ENCODE peak calls at places on chromosomes 4 and X, in ten cellular contexts. B is natural killer cell; M is omental fat pad; D is lung microvascular endothelial cell; G is T-cell; R is NCI-H1417; A is stimulated activated CD4-positive, alpha-beta T cell treated with anti-CD3 and anti-CD28 coated beads, Interleukin-15, amount 100 ng/mL, for 1 hour; E is neural progenitor cell; Q is IMR-90; T is fibroblast of pulmonary artery. Y is an unnamed sample.

GRCh38 chrX:10574663-10575062 is 45.7 kb downstream of the MID1 start:
- DNase-seq in B (no peak), M (no peak), D (peak; percentile 77), G (no peak), R (no peak), A (no peak), E (no peak), Q (no peak), T (no peak), Y (no peak)

GRCh38 chr4:83358410-83358809 is 23.8 kb upstream of the HPSE start:
- DNase-seq in B (no peak), M (no peak), D (peak; percentile 61), G (no peak), R (no peak), A (no peak), E (no peak), Q (peak; percentile 73), T (peak; percentile 85), Y (no peak)

GRCh38 chrX:40010550-40011364 is 87.0 kb downstream of the BCOR start:
- DNase-seq in B (no peak), M (no peak), D (no peak), G (no peak), R (peak; percentile 6), A (no peak), E (peak; percentile 58), Q (no peak), T (no peak), Y (no peak)

GRCh38 chrX:153321381-153322105 is at the start of gene PNMA6F:
- DNase-seq in B (no peak), M (no peak), D (no peak), G (no peak), R (no peak), A (no peak), E (no peak), Q (no peak), T (no peak), Y (no peak)

GRCh38 chr4:145130788-145131398 is 32.8 kb downstream of the ABCE1 start:
- DNase-seq in B (no peak), M (no peak), D (peak; percentile 17), G (no peak), R (no peak), A (no peak), E (no peak), Q (peak; percentile 83), T (peak; percentile 70), Y (no peak)

GRCh38 chr4:163544407-163545038 is 50.0 kb downstream of the TMA16 start:
- DNase-seq in B (peak; percentile 50), M (no peak), D (peak; percentile 52), G (peak; percentile 40), R (peak; percentile 21), A (peak; percentile 15), E (peak; percentile 83), Q (peak; percentile 40), T (peak; percentile 63), Y (peak; percentile 76)

GRCh38 chr4:173450281-173450680 is 51.4 kb upstream of the SCRG1 start:
- DNase-seq in B (no peak), M (no peak), D (no peak), G (no peak), R (no peak), A (no peak), E (no peak), Q (peak; percentile 9), T (no peak), Y (no peak)

GRCh38 chr4:3108211-3108610 is 33.7 kb downstream of the HTT start:
- DNase-seq in B (no peak), M (no peak), D (peak; percentile 17), G (no peak), R (no peak), A (no peak), E (no peak), Q (peak; percentile 37), T (peak; percentile 13), Y (no peak)

GRCh38 chr4:169159614-169160013 is 111.1 kb downstream of the SH3RF1 start:
- DNase-seq in B (no peak), M (no peak), D (peak; percentile 49), G (no peak), R (no peak), A (no peak), E (no peak), Q (peak; percentile 76), T (peak; percentile 84), Y (no peak)

GRCh38 chr4:2648159-2648814 is 107.8 kb downstream of the TNIP2 start:
- DNase-seq in B (no peak), M (no peak), D (no peak), G (no peak), R (no peak), A (no peak), E (no peak), Q (no peak), T (no peak), Y (no peak)

Y was measured in stimulated activated CD8-positive, alpha-beta memory T cell treated with anti-CD3 and anti-CD28 coated beads, Interleukin-4, amount 100 ng/mL, for 48 hours.